ENCODE peak calls at places on chromosomes 13 and 19, in five cellular contexts. U, B, H, Q and S are unnamed samples.

GRCh38 chr13:74586839-74587238 is 452.6 kb upstream of the KLF12 start:
- DNase-seq in B (no peak), Q (no peak), H (no peak), U (no peak), S (no peak)

GRCh38 chr19:41753936-41754529 is 1.3 kb upstream of the CEACAM6 start:
- DNase-seq in Q (peak; percentile 6), B (no peak), H (peak; percentile 6), U (peak; percentile 47), S (peak; percentile 6)

GRCh38 chr19:6724631-6725185 is 4.3 kb upstream of the C3 start:
- DNase-seq in Q (no peak), U (no peak), B (no peak), H (no peak), S (no peak)

GRCh38 chr13:34719060-34719875 is 222.8 kb upstream of the NBEA start:
- DNase-seq in U (no peak), H (peak; percentile 5), B (no peak), Q (no peak), S (no peak)

GRCh38 chr19:42291437-42291815 is 10.5 kb upstream of the PRR19 start:
- DNase-seq in H (no peak), B (no peak), U (peak; percentile 73), Q (no peak), S (peak; percentile 35)

GRCh38 chr19:41218249-41218614 is 791 bp upstream of the AXL start:
- DNase-seq in Q (no peak), H (no peak), U (no peak), B (no peak), S (no peak)

GRCh38 chr13:31639443-31640163 is 99.7 kb upstream of the RXFP2 start:
- DNase-seq in Q (no peak), U (no peak), B (no peak), H (no peak), S (no peak)

GRCh38 chr13:113992276-113993005 is 18.6 kb upstream of the C13orf46 start:
- DNase-seq in U (no peak), H (no peak), B (no peak), Q (no peak), S (no peak)

GRCh38 chr19:44585371-44586141 is 27.8 kb upstream of the IGSF23 start:
- DNase-seq in H (no peak), Q (no peak), B (no peak), U (no peak), S (no peak)

GRCh38 chr13:67231481-67231940 is 1.4 kb upstream of the PCDH9 start:
- DNase-seq in Q (no peak), H (peak; percentile 9), U (no peak), B (no peak), S (no peak)

GRCh38 chr19:39402417-39403297 is 4.0 kb upstream of the ZFP36 start:
- DNase-seq in B (no peak), Q (peak; percentile 96), U (peak; percentile 91), H (peak; percentile 83), S (peak; percentile 86)

GRCh38 chr13:70795484-70795883 is 687.2 kb upstream of the KLHL1 start:
- DNase-seq in B (no peak), U (no peak), Q (no peak), H (no peak), S (no peak)

GRCh38 chr19:33795370-33796163 is 1.1 kb upstream of the KCTD15 start:
- DNase-seq in Q (peak; percentile 85), H (peak; percentile 88), B (no peak), U (peak; percentile 88), S (peak; percentile 75)

GRCh38 chr13:60229708-60230272 is 66.1 kb upstream of the DIAPH3 start:
- DNase-seq in Q (peak; percentile 52), B (no peak), U (no peak), H (no peak), S (no peak)

DNA sequence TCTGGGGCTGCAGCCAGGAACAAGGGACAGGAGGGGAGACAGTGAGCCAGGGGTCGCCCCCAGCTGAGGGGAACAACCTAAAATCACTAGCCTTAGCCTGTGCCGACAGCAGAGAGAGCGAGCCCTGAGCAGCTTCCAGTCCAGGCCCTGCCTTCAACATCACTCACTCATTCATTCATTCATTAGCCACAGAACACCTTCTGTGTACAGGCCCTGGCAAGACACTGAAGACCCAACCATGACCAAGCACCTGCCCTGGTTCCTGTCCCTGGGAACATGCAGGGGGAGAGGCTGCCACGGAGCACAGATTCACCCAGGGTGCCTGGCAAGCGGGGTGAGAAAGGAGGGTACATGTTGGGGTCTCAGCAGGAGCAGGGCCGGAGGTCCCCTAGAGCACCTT is 4.9 kb downstream of the MEX3D start:
- DNase-seq in H (no peak), U (no peak), Q (no peak), B (no peak), S (no peak)
- H2AFZ ChIP-seq in H (no peak overlapping the region), U (no peak overlapping the region), Q (no peak overlapping the region), B (no peak overlapping the region), S (no peak overlapping the region)

GRCh38 chr13:85549819-85550218 is 249.4 kb downstream of the SLITRK6 start:
- DNase-seq in H (no peak), B (no peak), U (no peak), Q (no peak), S (no peak)
- H2BK12ac ChIP-seq in H (no peak overlapping the region), B (no peak overlapping the region), U (no peak overlapping the region), Q (no peak overlapping the region), S (no peak overlapping the region)

GRCh38 chr13:33119886-33120543 is 103.8 kb downstream of the KL start:
- DNase-seq in H (no peak), U (no peak), Q (no peak), B (no peak), S (peak; percentile 98)

GRCh38 chr13:33123066-33123940 is 107.1 kb downstream of the KL start:
- DNase-seq in B (no peak), Q (peak; percentile 80), U (no peak), H (no peak), S (peak; percentile 36)

GRCh38 chr13:33116321-33117010 is 100.2 kb downstream of the KL start:
- DNase-seq in B (no peak), Q (no peak), H (no peak), U (no peak), S (no peak)

GRCh38 chr13:33115274-33115673 is 99.1 kb downstream of the KL start:
- DNase-seq in Q (no peak), B (no peak), U (no peak), H (no peak), S (no peak)

GRCh38 chr13:33119022-33119735 is 103.0 kb downstream of the KL start:
- DNase-seq in H (no peak), B (no peak), Q (no peak), U (no peak), S (peak; percentile 24)
- H3K18ac ChIP-seq in H (no peak overlapping the region), B (no peak overlapping the region), Q (no peak overlapping the region), U (no peak overlapping the region), S (no peak overlapping the region)

DNA sequence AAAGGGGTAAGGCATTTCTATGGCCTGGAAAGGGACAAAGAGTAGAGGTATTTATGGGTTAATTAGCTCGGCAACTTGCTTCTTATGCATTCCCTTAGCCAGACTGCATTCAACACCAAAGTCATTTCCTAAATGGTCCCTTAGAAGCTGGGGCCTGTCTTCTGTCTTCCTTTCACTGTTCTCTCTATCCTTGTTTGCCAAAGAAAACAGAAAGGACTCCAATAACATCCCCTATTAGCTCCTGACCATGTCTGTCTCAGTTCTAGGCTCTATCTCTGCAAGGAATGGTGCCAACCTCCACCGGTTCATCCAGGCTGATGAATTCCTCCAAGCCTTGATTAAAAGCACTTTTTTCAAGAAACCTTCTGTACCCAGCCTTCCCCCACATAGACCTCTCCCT is 123.5 kb downstream of the KCTD12 start:
- DNase-seq in U (no peak), Q (no peak), B (no peak), H (no peak), S (no peak)
- H2AFZ ChIP-seq in U (no peak overlapping the region), Q (no peak overlapping the region), B (no peak overlapping the region), H (no peak overlapping the region), S (no peak overlapping the region)

GRCh38 chr13:41196620-41197019 is 2.3 kb upstream of the KBTBD7 start:
- DNase-seq in Q (no peak), U (no peak), B (no peak), H (no peak), S (no peak)
- H2BK12ac ChIP-seq in Q (no peak overlapping the region), U (no peak overlapping the region), B (no peak overlapping the region), H (no peak overlapping the region), S (no peak overlapping the region)

GRCh38 chr19:57587529-57587928 is 3.6 kb downstream of the ZIK1 start:
- DNase-seq in Q (no peak), H (no peak), U (no peak), B (no peak), S (no peak)

GRCh38 chr19:57578487-57579205 is at the start of gene ZNF416:
- DNase-seq in U (peak; percentile 99), B (peak; percentile 99), Q (peak; percentile 98), H (peak; percentile 98), S (peak; percentile 100)

GRCh38 chr19:57583521-57584416 is at the start of gene ZIK1:
- DNase-seq in U (peak; percentile 97), B (peak; percentile 92), Q (peak; percentile 93), H (peak; percentile 95), S (peak; percentile 29)

GRCh38 chr19:57583104-57583520 is 833 bp upstream of the ZIK1 start:
- DNase-seq in Q (no peak), B (no peak), U (peak; percentile 28), H (no peak), S (no peak)
- H3K18ac ChIP-seq in Q (peak overlapping the region; percentile 60), B (peak overlapping the region; percentile 26), U (no peak overlapping the region), H (peak overlapping the region; percentile 89), S (no peak overlapping the region)